ENCODE peak calls at places on chromosomes 3 and 15, in five cellular contexts. G is AG08395, O is HCEC 1CT, D is HTR-8/SVneo, X is foreskin keratinocyte. J is an unnamed sample.

GRCh38 chr3:11434697-11435096 is 162.5 kb downstream of the ATG7 start:
- DNase-seq in D (no peak), O (no peak), G (no peak), X (no peak), J (no peak)

GRCh38 chr3:56468184-56469106 is at the start of gene ERC2:
- DNase-seq in G (peak), X (no peak), D (peak), O (no peak), J (no peak)

GRCh38 chr15:56788359-56788758 is 55.0 kb upstream of the ZNF280D start:
- DNase-seq in O (no peak), G (no peak), D (no peak), X (no peak), J (no peak)

GRCh38 chr15:68204776-68205557 is at the start of gene CALML4:
- DNase-seq in O (no peak), X (no peak), G (peak), D (no peak), J (no peak)

GRCh38 chr15:51403946-51404695 is 62.7 kb downstream of the GLDN start:
- DNase-seq in G (no peak), D (no peak), O (no peak), X (no peak), J (no peak)

GRCh38 chr15:78208887-78209645 is 25.3 kb downstream of the ACSBG1 start:
- DNase-seq in O (no peak), X (no peak), D (no peak), G (peak), J (no peak)

GRCh38 chr15:23075927-23076326 is 36.6 kb upstream of the TUBGCP5 start:
- DNase-seq in G (no peak), O (no peak), X (no peak), D (no peak), J (no peak)

GRCh38 chr3:107813066-107813465 is 277.8 kb downstream of the CD47 start:
- DNase-seq in X (no peak), G (no peak), O (no peak), D (no peak), J (peak)

GRCh38 chr3:133393691-133394474 is 6.0 kb upstream of the BFSP2 start:
- DNase-seq in O (no peak), X (no peak), D (no peak), G (no peak), J (no peak)

GRCh38 chr3:138442996-138443395 is 8.6 kb downstream of the ESYT3 start:
- DNase-seq in O (no peak), D (no peak), G (no peak), X (no peak), J (no peak)

GRCh38 chr3:124811441-124811840 is 75.7 kb downstream of the ITGB5 start:
- DNase-seq in G (peak), D (no peak), O (peak), X (no peak), J (peak)

GRCh38 chr15:49927462-49927861 is 191.6 kb downstream of the ATP8B4 start:
- DNase-seq in D (no peak), G (peak), X (no peak), O (peak), J (peak)

GRCh38 chr15:45253330-45253729 is 1.3 kb downstream of the SLC28A2 start:
- DNase-seq in X (no peak), D (no peak), O (peak), G (no peak), J (no peak)

GRCh38 chr15:77335298-77335697 is 84.6 kb downstream of the PEAK1 start:
- DNase-seq in D (no peak), O (no peak), X (peak), G (no peak), J (no peak)

GRCh38 chr3:31300802-31301443 is 231.8 kb upstream of the STT3B start:
- DNase-seq in X (no peak), G (no peak), O (no peak), D (no peak), J (no peak)

GRCh38 chr15:65916664-65917406 is 47.5 kb downstream of the RAB11A start:
- DNase-seq in G (peak), O (peak), D (peak), X (no peak), J (peak)

GRCh38 chr15:60128000-60128376 is 123.9 kb downstream of the FOXB1 start:
- DNase-seq in X (no peak), O (no peak), G (peak), D (peak), J (no peak)

GRCh38 chr15:25798207-25798931 is 64.8 kb downstream of the ATP10A start:
- DNase-seq in D (no peak), X (no peak), G (peak), O (no peak), J (no peak)

GRCh38 chr3:54045416-54045815 is 76.9 kb upstream of the CACNA2D3 start:
- DNase-seq in X (peak), G (no peak), D (no peak), O (no peak), J (no peak)

GRCh38 chr3:110343376-110343775 is 728.2 kb upstream of the NECTIN3 start:
- DNase-seq in G (peak), O (peak), D (peak), X (peak), J (peak)

GRCh38 chr3:127588675-127589577 is 1.6 kb downstream of the TPRA1 start:
- DNase-seq in D (peak), O (peak), X (peak), G (peak), J (peak)

GRCh38 chr15:33934396-33934795 is 33.9 kb upstream of the CHRM5 start:
- DNase-seq in G (no peak), D (no peak), O (no peak), X (no peak), J (no peak)

GRCh38 chr15:35439291-35439690 is 106.7 kb downstream of the DPH6 start:
- DNase-seq in X (no peak), G (no peak), O (peak), D (no peak), J (peak)

J was measured in myocyte.